ENCODE peak calls at places on chromosomes 16 and 17, in nine cellular contexts. One of them, this sample, is unnamed.

GRCh38 chr17:32142857-32143524 is 689 bp downstream of the RHOT1 start:
- DNase-seq in activated T-cell treated with anti-CD3 and anti-CD28 coated beads for 1 hour: no peak
- DNase-seq in ELF-1: peak
- DNase-seq in activated T-helper 1 cell treated with Interleukin-2 at 50 U/mL for 16 hours: no peak
- DNase-seq in upper lobe of right lung: peak
- DNase-seq in B cell: no peak
- DNase-seq in SK-N-DZ: peak
- DNase-seq in iris pigment epithelial cell: peak
- DNase-seq in activated CD4-positive, alpha-beta T cell treated with anti-CD3 and anti-CD28 coated beads, Interleukin-2, amount 50 U/mL, for 48 hours: peak
- DNase-seq in this sample: peak

GRCh38 chr16:68364601-68364998 is 53.8 kb downstream of the PRMT7 start:
- DNase-seq in activated T-cell treated with anti-CD3 and anti-CD28 coated beads for 1 hour: no peak
- DNase-seq in ELF-1: no peak
- DNase-seq in activated T-helper 1 cell treated with Interleukin-2 at 50 U/mL for 16 hours: no peak
- DNase-seq in upper lobe of right lung: no peak
- DNase-seq in B cell: no peak
- DNase-seq in SK-N-DZ: no peak
- DNase-seq in iris pigment epithelial cell: peak
- DNase-seq in activated CD4-positive, alpha-beta T cell treated with anti-CD3 and anti-CD28 coated beads, Interleukin-2, amount 50 U/mL, for 48 hours: no peak
- DNase-seq in this sample: peak

GRCh38 chr16:48041861-48042435 is 113.8 kb downstream of the ABCC12 start:
- DNase-seq in activated T-cell treated with anti-CD3 and anti-CD28 coated beads for 1 hour: no peak
- DNase-seq in ELF-1: peak
- DNase-seq in activated T-helper 1 cell treated with Interleukin-2 at 50 U/mL for 16 hours: no peak
- DNase-seq in upper lobe of right lung: no peak
- DNase-seq in B cell: no peak
- DNase-seq in SK-N-DZ: no peak
- DNase-seq in iris pigment epithelial cell: no peak
- DNase-seq in activated CD4-positive, alpha-beta T cell treated with anti-CD3 and anti-CD28 coated beads, Interleukin-2, amount 50 U/mL, for 48 hours: no peak
- DNase-seq in this sample: peak

GRCh38 chr17:59827721-59828477 is 64.8 kb downstream of the TUBD1 start:
- DNase-seq in activated T-cell treated with anti-CD3 and anti-CD28 coated beads for 1 hour: no peak
- DNase-seq in ELF-1: no peak
- DNase-seq in activated T-helper 1 cell treated with Interleukin-2 at 50 U/mL for 16 hours: no peak
- DNase-seq in upper lobe of right lung: no peak
- DNase-seq in B cell: no peak
- DNase-seq in SK-N-DZ: peak
- DNase-seq in iris pigment epithelial cell: no peak
- DNase-seq in activated CD4-positive, alpha-beta T cell treated with anti-CD3 and anti-CD28 coated beads, Interleukin-2, amount 50 U/mL, for 48 hours: no peak
- DNase-seq in this sample: peak

GRCh38 chr17:6061290-6061689 is 8.9 kb upstream of the WSCD1 start:
- DNase-seq in activated T-cell treated with anti-CD3 and anti-CD28 coated beads for 1 hour: no peak
- DNase-seq in ELF-1: no peak
- DNase-seq in activated T-helper 1 cell treated with Interleukin-2 at 50 U/mL for 16 hours: no peak
- DNase-seq in upper lobe of right lung: no peak
- DNase-seq in B cell: no peak
- DNase-seq in SK-N-DZ: no peak
- DNase-seq in iris pigment epithelial cell: peak
- DNase-seq in activated CD4-positive, alpha-beta T cell treated with anti-CD3 and anti-CD28 coated beads, Interleukin-2, amount 50 U/mL, for 48 hours: no peak
- DNase-seq in this sample: no peak

GRCh38 chr16:64381979-64382378 is 739.9 kb downstream of the CDH11 start:
- DNase-seq in activated T-cell treated with anti-CD3 and anti-CD28 coated beads for 1 hour: no peak
- DNase-seq in ELF-1: no peak
- DNase-seq in activated T-helper 1 cell treated with Interleukin-2 at 50 U/mL for 16 hours: no peak
- DNase-seq in upper lobe of right lung: no peak
- DNase-seq in B cell: no peak
- DNase-seq in SK-N-DZ: no peak
- DNase-seq in iris pigment epithelial cell: no peak
- DNase-seq in activated CD4-positive, alpha-beta T cell treated with anti-CD3 and anti-CD28 coated beads, Interleukin-2, amount 50 U/mL, for 48 hours: no peak
- DNase-seq in this sample: no peak

GRCh38 chr16:88367560-88367959 is 15.2 kb upstream of the ZNF469 start:
- DNase-seq in activated T-cell treated with anti-CD3 and anti-CD28 coated beads for 1 hour: no peak
- DNase-seq in ELF-1: no peak
- DNase-seq in activated T-helper 1 cell treated with Interleukin-2 at 50 U/mL for 16 hours: no peak
- DNase-seq in upper lobe of right lung: no peak
- DNase-seq in B cell: no peak
- DNase-seq in SK-N-DZ: no peak
- DNase-seq in iris pigment epithelial cell: no peak
- DNase-seq in activated CD4-positive, alpha-beta T cell treated with anti-CD3 and anti-CD28 coated beads, Interleukin-2, amount 50 U/mL, for 48 hours: no peak
- DNase-seq in this sample: no peak

GRCh38 chr16:4882261-4882632 is 35.0 kb downstream of the UBN1 start:
- DNase-seq in activated T-cell treated with anti-CD3 and anti-CD28 coated beads for 1 hour: no peak
- DNase-seq in ELF-1: no peak
- DNase-seq in activated T-helper 1 cell treated with Interleukin-2 at 50 U/mL for 16 hours: no peak
- DNase-seq in upper lobe of right lung: no peak
- DNase-seq in B cell: no peak
- DNase-seq in SK-N-DZ: no peak
- DNase-seq in iris pigment epithelial cell: no peak
- DNase-seq in activated CD4-positive, alpha-beta T cell treated with anti-CD3 and anti-CD28 coated beads, Interleukin-2, amount 50 U/mL, for 48 hours: no peak
- DNase-seq in this sample: no peak

GRCh38 chr16:9107025-9107970 is 15.9 kb downstream of the HAPSTR1 start:
- DNase-seq in activated T-cell treated with anti-CD3 and anti-CD28 coated beads for 1 hour: no peak
- DNase-seq in ELF-1: no peak
- DNase-seq in activated T-helper 1 cell treated with Interleukin-2 at 50 U/mL for 16 hours: no peak
- DNase-seq in upper lobe of right lung: no peak
- DNase-seq in B cell: no peak
- DNase-seq in SK-N-DZ: no peak
- DNase-seq in iris pigment epithelial cell: peak
- DNase-seq in activated CD4-positive, alpha-beta T cell treated with anti-CD3 and anti-CD28 coated beads, Interleukin-2, amount 50 U/mL, for 48 hours: no peak
- DNase-seq in this sample: no peak

GRCh38 chr17:44203731-44204452 is 4.2 kb upstream of the ATXN7L3 start:
- DNase-seq in activated T-cell treated with anti-CD3 and anti-CD28 coated beads for 1 hour: no peak
- DNase-seq in ELF-1: peak
- DNase-seq in activated T-helper 1 cell treated with Interleukin-2 at 50 U/mL for 16 hours: no peak
- DNase-seq in upper lobe of right lung: no peak
- DNase-seq in B cell: peak
- DNase-seq in SK-N-DZ: peak
- DNase-seq in iris pigment epithelial cell: peak
- DNase-seq in activated CD4-positive, alpha-beta T cell treated with anti-CD3 and anti-CD28 coated beads, Interleukin-2, amount 50 U/mL, for 48 hours: peak
- DNase-seq in this sample: peak

GRCh38 chr17:82250868-82251500 is 22.1 kb downstream of the SLC16A3 start:
- DNase-seq in activated T-cell treated with anti-CD3 and anti-CD28 coated beads for 1 hour: no peak
- DNase-seq in ELF-1: no peak
- DNase-seq in activated T-helper 1 cell treated with Interleukin-2 at 50 U/mL for 16 hours: no peak
- DNase-seq in upper lobe of right lung: no peak
- DNase-seq in B cell: no peak
- DNase-seq in SK-N-DZ: no peak
- DNase-seq in iris pigment epithelial cell: no peak
- DNase-seq in activated CD4-positive, alpha-beta T cell treated with anti-CD3 and anti-CD28 coated beads, Interleukin-2, amount 50 U/mL, for 48 hours: no peak
- DNase-seq in this sample: no peak

GRCh38 chr17:32227910-32228309 is 37.7 kb upstream of the RHBDL3 start:
- DNase-seq in activated T-cell treated with anti-CD3 and anti-CD28 coated beads for 1 hour: no peak
- DNase-seq in ELF-1: peak
- DNase-seq in activated T-helper 1 cell treated with Interleukin-2 at 50 U/mL for 16 hours: no peak
- DNase-seq in upper lobe of right lung: no peak
- DNase-seq in B cell: no peak
- DNase-seq in SK-N-DZ: no peak
- DNase-seq in iris pigment epithelial cell: no peak
- DNase-seq in activated CD4-positive, alpha-beta T cell treated with anti-CD3 and anti-CD28 coated beads, Interleukin-2, amount 50 U/mL, for 48 hours: no peak
- DNase-seq in this sample: no peak

GRCh38 chr16:24855678-24856077 is 9.9 kb downstream of the SLC5A11 start:
- DNase-seq in activated T-cell treated with anti-CD3 and anti-CD28 coated beads for 1 hour: no peak
- DNase-seq in ELF-1: no peak
- DNase-seq in activated T-helper 1 cell treated with Interleukin-2 at 50 U/mL for 16 hours: no peak
- DNase-seq in upper lobe of right lung: no peak
- DNase-seq in B cell: no peak
- DNase-seq in SK-N-DZ: no peak
- DNase-seq in iris pigment epithelial cell: peak
- DNase-seq in activated CD4-positive, alpha-beta T cell treated with anti-CD3 and anti-CD28 coated beads, Interleukin-2, amount 50 U/mL, for 48 hours: no peak
- DNase-seq in this sample: no peak

GRCh38 chr17:82943339-82943738 is 103.5 kb upstream of the ZNF750 start:
- DNase-seq in activated T-cell treated with anti-CD3 and anti-CD28 coated beads for 1 hour: no peak
- DNase-seq in ELF-1: no peak
- DNase-seq in activated T-helper 1 cell treated with Interleukin-2 at 50 U/mL for 16 hours: no peak
- DNase-seq in upper lobe of right lung: peak
- DNase-seq in B cell: no peak
- DNase-seq in SK-N-DZ: no peak
- DNase-seq in iris pigment epithelial cell: no peak
- DNase-seq in activated CD4-positive, alpha-beta T cell treated with anti-CD3 and anti-CD28 coated beads, Interleukin-2, amount 50 U/mL, for 48 hours: no peak
- DNase-seq in this sample: no peak

GRCh38 chr16:29898786-29899515 is 399 bp downstream of the SEZ6L2 start:
- DNase-seq in activated T-cell treated with anti-CD3 and anti-CD28 coated beads for 1 hour: no peak
- DNase-seq in ELF-1: peak
- DNase-seq in activated T-helper 1 cell treated with Interleukin-2 at 50 U/mL for 16 hours: no peak
- DNase-seq in upper lobe of right lung: peak
- DNase-seq in B cell: no peak
- DNase-seq in SK-N-DZ: no peak
- DNase-seq in iris pigment epithelial cell: no peak
- DNase-seq in activated CD4-positive, alpha-beta T cell treated with anti-CD3 and anti-CD28 coated beads, Interleukin-2, amount 50 U/mL, for 48 hours: no peak
- DNase-seq in this sample: no peak

GRCh38 chr17:32103476-32104113 is 38.7 kb upstream of the RHOT1 start:
- DNase-seq in activated T-cell treated with anti-CD3 and anti-CD28 coated beads for 1 hour: no peak
- DNase-seq in ELF-1: no peak
- DNase-seq in activated T-helper 1 cell treated with Interleukin-2 at 50 U/mL for 16 hours: no peak
- DNase-seq in upper lobe of right lung: no peak
- DNase-seq in B cell: no peak
- DNase-seq in SK-N-DZ: no peak
- DNase-seq in iris pigment epithelial cell: no peak
- DNase-seq in activated CD4-positive, alpha-beta T cell treated with anti-CD3 and anti-CD28 coated beads, Interleukin-2, amount 50 U/mL, for 48 hours: no peak
- DNase-seq in this sample: no peak